ENCODE peak calls at places on chromosomes 5 and 9, in seven cellular contexts. One of them, this sample, is unnamed. For H3K36me3 and H3K27me3, the result is how much of the 10 kb centered on the place peaks cover.

GRCh38 chr9:12859704-12860251 is 85.0 kb downstream of the LURAP1L start:
- DNase-seq in fibroblast of lung: peak
- DNase-seq in right lobe of liver: no peak
- DNase-seq in Peyer's patch: no peak
- DNase-seq in adipocyte: peak
- DNase-seq in PC-3: peak
- DNase-seq in SK-N-SH: no peak
- DNase-seq in this sample: peak

GRCh38 chr5:142324377-142324870 is 397 bp downstream of the SPRY4 start:
- DNase-seq in right lobe of liver: no peak
- DNase-seq in Peyer's patch: no peak
- DNase-seq in SK-N-SH: peak
- DNase-seq in adipocyte: peak
- DNase-seq in fibroblast of lung: no peak
- DNase-seq in PC-3: no peak
- DNase-seq in this sample: no peak

GRCh38 chr9:133088756-133089155 is 27.0 kb downstream of the CEL start:
- DNase-seq in PC-3: no peak
- DNase-seq in Peyer's patch: no peak
- DNase-seq in SK-N-SH: no peak
- DNase-seq in right lobe of liver: no peak
- DNase-seq in adipocyte: no peak
- DNase-seq in fibroblast of lung: no peak
- DNase-seq in this sample: no peak

GRCh38 chr5:84249918-84250635 is 134.6 kb downstream of the EDIL3 start:
- DNase-seq in SK-N-SH: no peak
- DNase-seq in Peyer's patch: no peak
- DNase-seq in adipocyte: peak
- DNase-seq in PC-3: peak
- DNase-seq in right lobe of liver: no peak
- DNase-seq in fibroblast of lung: peak
- DNase-seq in this sample: no peak

GRCh38 chr9:109498195-109499060 is at the start of gene PTPN3:
- DNase-seq in Peyer's patch: no peak
- DNase-seq in fibroblast of lung: no peak
- DNase-seq in adipocyte: peak
- DNase-seq in PC-3: peak
- DNase-seq in right lobe of liver: no peak
- DNase-seq in SK-N-SH: peak
- DNase-seq in this sample: no peak

GRCh38 chr5:33794550-33795300 is 97.1 kb downstream of the ADAMTS12 start:
- DNase-seq in adipocyte: peak
- DNase-seq in Peyer's patch: no peak
- DNase-seq in PC-3: peak
- DNase-seq in SK-N-SH: no peak
- DNase-seq in fibroblast of lung: peak
- DNase-seq in right lobe of liver: no peak
- DNase-seq in this sample: no peak

GRCh38 chr9:2469681-2470141 is 151.9 kb upstream of the VLDLR start:
- DNase-seq in right lobe of liver: no peak
- DNase-seq in adipocyte: no peak
- DNase-seq in Peyer's patch: no peak
- DNase-seq in SK-N-SH: peak
- DNase-seq in PC-3: peak
- DNase-seq in fibroblast of lung: peak
- DNase-seq in this sample: no peak

GRCh38 chr5:75361310-75361709 is 24.3 kb downstream of the HMGCR start:
- DNase-seq in PC-3: no peak
- DNase-seq in right lobe of liver: no peak
- DNase-seq in Peyer's patch: no peak
- DNase-seq in fibroblast of lung: no peak
- DNase-seq in adipocyte: no peak
- DNase-seq in SK-N-SH: no peak
- DNase-seq in this sample: no peak

GRCh38 chr5:149990518-149991376 is 9.7 kb downstream of the TIGD6 start:
- DNase-seq in PC-3: peak
- DNase-seq in Peyer's patch: peak
- DNase-seq in SK-N-SH: peak
- DNase-seq in adipocyte: peak
- DNase-seq in right lobe of liver: no peak
- DNase-seq in fibroblast of lung: peak
- DNase-seq in this sample: no peak

GRCh38 chr9:18493361-18494015 is 19.5 kb downstream of the ADAMTSL1 start:
- DNase-seq in fibroblast of lung: peak
- DNase-seq in adipocyte: no peak
- DNase-seq in Peyer's patch: no peak
- DNase-seq in SK-N-SH: peak
- DNase-seq in right lobe of liver: no peak
- DNase-seq in PC-3: peak
- DNase-seq in this sample: no peak

GRCh38 chr5:132183723-132184122 is 43.9 kb downstream of the P4HA2 start:
- DNase-seq in Peyer's patch: no peak
- DNase-seq in SK-N-SH: no peak
- DNase-seq in PC-3: no peak
- DNase-seq in right lobe of liver: no peak
- DNase-seq in adipocyte: peak
- DNase-seq in fibroblast of lung: no peak
- DNase-seq in this sample: no peak

GRCh38 chr5:101678494-101679193 is 617.4 kb downstream of the SLCO4C1 start:
- DNase-seq in fibroblast of lung: peak
- DNase-seq in SK-N-SH: peak
- DNase-seq in adipocyte: peak
- DNase-seq in PC-3: peak
- DNase-seq in right lobe of liver: no peak
- DNase-seq in Peyer's patch: peak
- DNase-seq in this sample: no peak

GRCh38 chr9:131675437-131676022 is 64.3 kb downstream of the RAPGEF1 start:
- DNase-seq in fibroblast of lung: no peak
- DNase-seq in SK-N-SH: no peak
- DNase-seq in adipocyte: no peak
- DNase-seq in right lobe of liver: no peak
- DNase-seq in PC-3: no peak
- DNase-seq in Peyer's patch: no peak
- DNase-seq in this sample: no peak

GRCh38 chr5:145787001-145787400 is 48.1 kb downstream of the PRELID2 start:
- DNase-seq in SK-N-SH: no peak
- DNase-seq in right lobe of liver: no peak
- DNase-seq in PC-3: no peak
- DNase-seq in Peyer's patch: no peak
- DNase-seq in fibroblast of lung: peak
- DNase-seq in adipocyte: peak
- DNase-seq in this sample: no peak

GRCh38 chr9:126320158-126320922 is 6.3 kb upstream of the MVB12B start:
- DNase-seq in fibroblast of lung: no peak
- DNase-seq in PC-3: no peak
- DNase-seq in SK-N-SH: no peak
- DNase-seq in adipocyte: no peak
- DNase-seq in right lobe of liver: no peak
- DNase-seq in Peyer's patch: no peak
- DNase-seq in this sample: no peak

GRCh38 chr5:3595102-3595961 is at the start of gene IRX1:
- DNase-seq in SK-N-SH: peak
- DNase-seq in right lobe of liver: no peak
- DNase-seq in PC-3: no peak
- DNase-seq in fibroblast of lung: no peak
- DNase-seq in Peyer's patch: no peak
- DNase-seq in adipocyte: no peak
- DNase-seq in this sample: no peak

GRCh38 chr5:59174248-59174844 is 591.5 kb downstream of the RAB3C start:
- DNase-seq in adipocyte: peak
- DNase-seq in Peyer's patch: no peak
- DNase-seq in fibroblast of lung: peak
- DNase-seq in SK-N-SH: peak
- DNase-seq in right lobe of liver: no peak
- DNase-seq in PC-3: peak
- DNase-seq in this sample: no peak

GRCh38 chr5:164742025-164742424 is 1236.6 kb downstream of the MAT2B start:
- DNase-seq in fibroblast of lung: no peak
- DNase-seq in Peyer's patch: no peak
- DNase-seq in PC-3: no peak
- DNase-seq in SK-N-SH: no peak
- DNase-seq in adipocyte: no peak
- DNase-seq in right lobe of liver: no peak
- DNase-seq in this sample: no peak

GRCh38 chr5:43117092-43117491 is 3.6 kb upstream of the ZNF131 start:
- DNase-seq in PC-3: no peak
- DNase-seq in right lobe of liver: no peak
- DNase-seq in adipocyte: no peak
- DNase-seq in fibroblast of lung: no peak
- DNase-seq in Peyer's patch: no peak
- DNase-seq in SK-N-SH: no peak
- DNase-seq in this sample: no peak
- H3K4me3 ChIP-seq in PC-3: no peak
- H3K4me3 ChIP-seq in right lobe of liver: no peak
- H3K4me3 ChIP-seq in adipocyte: no peak
- H3K4me3 ChIP-seq in fibroblast of lung: no peak
- H3K4me3 ChIP-seq in Peyer's patch: no peak
- H3K4me3 ChIP-seq in SK-N-SH: no peak
- H3K4me3 ChIP-seq in this sample: no peak

DNA sequence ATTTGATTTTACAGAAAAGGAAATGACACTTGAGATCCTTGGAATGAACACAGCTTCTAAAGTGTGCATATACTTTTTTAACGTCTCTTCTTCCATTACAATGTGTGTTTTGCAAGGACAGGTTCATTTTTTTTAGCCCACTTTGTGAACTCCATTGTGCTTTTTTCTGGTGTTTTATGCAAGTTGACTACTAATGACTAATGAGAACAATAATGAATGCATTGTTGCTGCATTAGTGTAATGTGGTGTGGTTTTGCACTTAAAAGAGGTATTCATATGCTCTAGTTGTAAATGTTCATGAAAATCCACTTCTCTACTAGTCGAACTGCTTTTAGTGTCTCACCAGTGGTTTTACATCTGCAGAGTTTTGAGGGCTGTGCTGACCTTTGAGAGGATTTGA is 93.6 kb downstream of the UHRF2 start:
- DNase-seq in right lobe of liver: no peak
- DNase-seq in PC-3: peak
- DNase-seq in SK-N-SH: no peak
- DNase-seq in adipocyte: no peak
- DNase-seq in Peyer's patch: no peak
- DNase-seq in fibroblast of lung: no peak
- DNase-seq in this sample: no peak
- H3K36me3 ChIP-seq in right lobe of liver: under half
- H3K36me3 ChIP-seq in PC-3: under half
- H3K36me3 ChIP-seq in SK-N-SH: under half
- H3K36me3 ChIP-seq in adipocyte: under half
- H3K36me3 ChIP-seq in Peyer's patch: under half
- H3K36me3 ChIP-seq in fibroblast of lung: under half
- H3K36me3 ChIP-seq in this sample: under half

DNA sequence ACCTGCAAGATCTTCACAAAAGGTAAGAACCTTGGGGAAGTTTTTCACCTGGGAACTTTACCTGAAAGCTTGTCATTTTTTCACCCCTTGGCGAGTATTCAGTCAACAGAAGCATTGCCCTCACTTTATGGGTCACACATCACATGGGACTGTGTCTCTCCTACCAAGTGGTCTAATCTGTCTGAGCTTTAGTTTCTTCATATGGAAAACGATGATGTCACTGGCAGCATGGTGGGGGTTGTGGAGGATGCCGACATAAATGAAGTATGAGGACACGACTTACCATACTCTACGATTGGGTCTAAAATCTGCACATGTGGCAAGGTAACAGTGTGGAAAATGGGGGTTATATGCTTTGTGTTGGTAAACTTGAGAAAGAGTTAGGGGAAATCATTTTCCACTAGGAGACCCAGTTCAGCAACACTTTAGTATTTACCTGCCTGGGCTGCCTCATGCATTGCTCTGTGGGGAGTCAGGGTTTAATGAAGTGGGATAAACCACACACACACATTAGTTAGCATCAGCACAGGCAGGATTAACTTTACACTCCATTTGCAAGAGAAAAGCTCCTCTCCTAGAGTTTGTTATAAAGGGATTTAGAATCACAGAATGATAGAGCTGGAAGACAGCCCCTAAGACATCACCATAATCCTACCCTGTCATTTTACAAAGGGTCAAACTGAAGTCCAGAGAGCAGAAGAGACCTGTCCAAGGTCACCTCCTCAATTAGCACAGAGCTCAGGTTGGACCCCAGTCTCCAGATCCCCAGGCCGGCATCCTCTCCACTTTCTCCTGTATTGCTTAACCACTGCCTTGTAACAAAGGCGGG is 19.8 kb upstream of the PAX5 start:
- DNase-seq in right lobe of liver: no peak
- DNase-seq in fibroblast of lung: no peak
- DNase-seq in SK-N-SH: no peak
- DNase-seq in PC-3: no peak
- DNase-seq in adipocyte: no peak
- DNase-seq in Peyer's patch: no peak
- DNase-seq in this sample: no peak
- H3K27me3 ChIP-seq in right lobe of liver: under half
- H3K27me3 ChIP-seq in fibroblast of lung: under half
- H3K27me3 ChIP-seq in SK-N-SH: half or more
- H3K27me3 ChIP-seq in PC-3: under half
- H3K27me3 ChIP-seq in adipocyte: half or more
- H3K27me3 ChIP-seq in Peyer's patch: under half
- H3K27me3 ChIP-seq in this sample: under half

GRCh38 chr5:88734191-88734640 is 148.8 kb downstream of the MEF2C start:
- DNase-seq in SK-N-SH: peak
- DNase-seq in Peyer's patch: peak
- DNase-seq in adipocyte: no peak
- DNase-seq in PC-3: no peak
- DNase-seq in fibroblast of lung: no peak
- DNase-seq in right lobe of liver: no peak
- DNase-seq in this sample: no peak

GRCh38 chr5:88734983-88735382 is 148.0 kb downstream of the MEF2C start:
- DNase-seq in PC-3: no peak
- DNase-seq in adipocyte: no peak
- DNase-seq in Peyer's patch: peak
- DNase-seq in right lobe of liver: no peak
- DNase-seq in SK-N-SH: no peak
- DNase-seq in fibroblast of lung: no peak
- DNase-seq in this sample: no peak

GRCh38 chr5:88732862-88733261 is 150.1 kb downstream of the MEF2C start:
- DNase-seq in Peyer's patch: no peak
- DNase-seq in PC-3: no peak
- DNase-seq in right lobe of liver: no peak
- DNase-seq in adipocyte: no peak
- DNase-seq in fibroblast of lung: no peak
- DNase-seq in SK-N-SH: no peak
- DNase-seq in this sample: no peak

GRCh38 chr5:88729476-88730182 is 153.4 kb downstream of the MEF2C start:
- DNase-seq in fibroblast of lung: peak
- DNase-seq in adipocyte: peak
- DNase-seq in right lobe of liver: no peak
- DNase-seq in Peyer's patch: peak
- DNase-seq in PC-3: peak
- DNase-seq in SK-N-SH: peak
- DNase-seq in this sample: peak

GRCh38 chr5:88732181-88732633 is 150.8 kb downstream of the MEF2C start:
- DNase-seq in fibroblast of lung: no peak
- DNase-seq in SK-N-SH: no peak
- DNase-seq in adipocyte: no peak
- DNase-seq in Peyer's patch: peak
- DNase-seq in right lobe of liver: no peak
- DNase-seq in PC-3: no peak
- DNase-seq in this sample: no peak
- H3K4me3 ChIP-seq in fibroblast of lung: no peak
- H3K4me3 ChIP-seq in SK-N-SH: no peak
- H3K4me3 ChIP-seq in adipocyte: no peak
- H3K4me3 ChIP-seq in Peyer's patch: no peak
- H3K4me3 ChIP-seq in right lobe of liver: no peak
- H3K4me3 ChIP-seq in PC-3: no peak
- H3K4me3 ChIP-seq in this sample: no peak